ENCODE peak calls at places on chromosomes 16 and 17, in six cellular contexts. H, L, E, K, X and M are unnamed samples.

GRCh38 chr16:11550651-11551498 is 35.8 kb downstream of the LITAF start:
- DNase-seq in H (no peak), L (no peak), E (no peak), K (no peak), X (no peak), M (no peak)

GRCh38 chr16:16042076-16042475 is 92.7 kb downstream of the ABCC1 start:
- DNase-seq in H (no peak), L (no peak), E (no peak), K (peak), X (no peak), M (no peak)

GRCh38 chr17:75124041-75124818 is 7.3 kb downstream of the NT5C start:
- DNase-seq in H (no peak), L (no peak), E (no peak), K (peak), X (peak), M (no peak)

GRCh38 chr17:33464669-33465275 is 171.7 kb upstream of the ASIC2 start:
- DNase-seq in H (no peak), L (no peak), E (no peak), K (no peak), X (no peak), M (no peak)

GRCh38 chr17:14282700-14283099 is 18.2 kb upstream of the HS3ST3B1 start:
- DNase-seq in H (no peak), L (no peak), E (no peak), K (no peak), X (no peak), M (no peak)

GRCh38 chr16:85446846-85447656 is 166.1 kb upstream of the GSE1 start:
- DNase-seq in H (no peak), L (peak), E (no peak), K (no peak), X (no peak), M (peak)

GRCh38 chr17:42072323-42073187 is 22.2 kb upstream of the C17orf113 start:
- DNase-seq in H (no peak), L (no peak), E (no peak), K (no peak), X (peak), M (no peak)

GRCh38 chr16:84832488-84833141 is 12.8 kb downstream of the CRISPLD2 start:
- DNase-seq in H (no peak), L (no peak), E (peak), K (peak), X (no peak), M (no peak)

GRCh38 chr16:76277099-76278030 is at the start of gene CNTNAP4:
- DNase-seq in H (peak), L (no peak), E (no peak), K (no peak), X (no peak), M (no peak)

GRCh38 chr17:47882247-47882646 is 13.8 kb upstream of the SP2 start:
- DNase-seq in H (no peak), L (no peak), E (no peak), K (no peak), X (no peak), M (no peak)

GRCh38 chr17:78387982-78388941 is 9.8 kb downstream of the PGS1 start:
- DNase-seq in H (no peak), L (peak), E (no peak), K (no peak), X (no peak), M (peak)

GRCh38 chr17:752620-753219 is 656 bp upstream of the GEMIN4 start:
- DNase-seq in H (no peak), L (peak), E (peak), K (peak), X (peak), M (no peak)

GRCh38 chr17:80955673-80956306 is 35.9 kb upstream of the CHMP6 start:
- DNase-seq in H (no peak), L (no peak), E (no peak), K (no peak), X (no peak), M (no peak)

GRCh38 chr16:11178424-11178823 is 77.6 kb downstream of the SOCS1 start:
- DNase-seq in H (no peak), L (no peak), E (no peak), K (no peak), X (no peak), M (no peak)

GRCh38 chr17:34826332-34826731 is 134.9 kb downstream of the CCT6B start:
- DNase-seq in H (no peak), L (no peak), E (no peak), K (no peak), X (no peak), M (no peak)

GRCh38 chr17:29046440-29046839 is 3.5 kb downstream of the PIPOX start:
- DNase-seq in H (no peak), L (no peak), E (no peak), K (no peak), X (no peak), M (no peak)

GRCh38 chr17:42548070-42548837 is 4.5 kb upstream of the HSD17B1 start:
- DNase-seq in H (peak), L (peak), E (peak), K (peak), X (peak), M (peak)

GRCh38 chr17:31078290-31078689 is 16.5 kb upstream of the NF1 start:
- DNase-seq in H (no peak), L (no peak), E (no peak), K (no peak), X (no peak), M (no peak)

GRCh38 chr16:23182675-23183485 is at the start of gene SCNN1G:
- DNase-seq in H (no peak), L (peak), E (no peak), K (no peak), X (peak), M (peak)

GRCh38 chr16:30992381-30992780 is 7.4 kb downstream of the HSD3B7 start:
- DNase-seq in H (no peak), L (no peak), E (no peak), K (no peak), X (no peak), M (no peak)
- TF ChIP-seq CTCF in H (no peak), L (no peak), E (no peak), K (no peak), X (no peak), M (no peak)

GRCh38 chr16:66342294-66342900 is 24.1 kb upstream of the CDH5 start:
- DNase-seq in H (no peak), L (peak), E (no peak), K (peak), X (peak), M (peak)
- TF ChIP-seq CTCF in H (peak), L (peak), E (no peak), K (peak), X (peak), M (peak)

GRCh38 chr16:68116256-68116853 is 31.2 kb downstream of the NFATC3 start:
- DNase-seq in H (no peak), L (peak), E (no peak), K (peak), X (peak), M (peak)
- TF ChIP-seq CTCF in H (peak), L (peak), E (no peak), K (peak), X (peak), M (peak)

GRCh38 chr17:79840204-79840988 is 1.2 kb upstream of the CBX4 start:
- DNase-seq in H (no peak), L (no peak), E (no peak), K (peak), X (no peak), M (no peak)
- TF ChIP-seq CTCF in H (peak), L (peak), E (no peak), K (no peak), X (peak), M (no peak)

DNA sequence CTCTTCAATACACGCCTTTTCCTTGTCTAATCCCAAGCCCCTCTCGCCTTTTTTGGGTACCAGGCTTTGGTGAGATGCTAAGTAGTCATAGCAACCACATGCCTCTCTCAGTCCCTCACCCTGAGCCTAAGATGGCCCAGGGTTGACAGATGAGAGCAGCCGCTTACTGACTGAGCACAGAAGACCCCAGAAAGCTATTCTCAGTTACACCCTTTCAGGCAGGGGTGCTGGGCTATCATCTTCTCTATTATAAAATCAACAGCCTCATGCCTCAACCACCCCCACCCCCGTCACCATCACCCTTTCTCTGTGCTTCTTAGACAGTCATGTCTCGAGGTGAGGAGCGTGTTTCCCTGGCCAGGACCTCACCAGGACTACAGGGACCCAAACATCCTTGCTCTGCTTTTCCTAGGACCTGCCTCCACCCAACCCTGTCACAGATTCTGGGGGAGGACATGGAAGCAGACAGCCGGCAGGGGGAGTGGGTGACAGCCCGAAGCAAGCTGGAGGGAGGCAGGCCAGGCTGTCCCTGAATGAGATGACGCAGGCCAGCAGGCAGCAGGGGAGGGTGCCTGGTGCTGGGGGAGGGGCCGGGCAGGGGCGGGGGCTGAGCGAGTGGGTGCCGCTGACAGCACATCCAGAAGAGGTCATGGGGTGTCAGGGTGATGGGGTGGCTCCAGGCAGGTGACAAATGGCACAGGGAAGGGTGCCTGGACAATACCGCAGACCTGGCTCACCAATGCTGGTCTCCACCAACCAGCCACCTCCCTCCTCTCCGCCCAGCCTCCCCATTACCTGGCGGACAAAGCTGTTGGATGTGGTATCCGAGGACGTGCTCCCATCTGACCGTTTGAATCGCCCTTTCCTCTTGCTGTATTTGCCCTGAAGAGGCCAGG is 3.1 kb downstream of the CACNB1 start:
- DNase-seq in H (no peak), L (no peak), E (no peak), K (peak), X (peak), M (no peak)
- TF ChIP-seq CTCF in H (peak), L (no peak), E (no peak), K (peak), X (peak), M (no peak)

DNA sequence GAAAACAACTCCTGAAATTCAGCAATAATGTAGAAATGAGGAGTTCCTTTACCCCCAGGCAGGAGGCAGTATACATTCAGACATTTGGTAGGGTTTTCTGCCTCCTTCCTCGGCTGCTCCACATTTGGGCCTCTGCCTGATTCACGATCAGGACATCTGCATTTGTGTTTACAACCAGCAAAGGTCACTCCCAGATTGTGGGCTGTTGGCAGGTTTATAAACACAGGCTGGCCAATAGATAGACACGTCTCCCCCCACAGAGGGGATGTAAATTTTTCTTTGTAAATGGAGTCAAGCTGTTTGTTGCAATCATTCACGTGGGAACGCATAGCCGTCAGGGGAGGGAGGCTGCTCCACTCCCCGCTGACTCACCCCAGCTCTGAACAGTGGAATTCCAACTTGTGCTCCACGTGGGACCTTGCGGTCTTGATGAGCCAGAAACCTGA is 252.1 kb upstream of the N4BP1 start:
- DNase-seq in H (no peak), L (no peak), E (no peak), K (no peak), X (no peak), M (no peak)
- TF ChIP-seq CTCF in H (peak), L (peak), E (no peak), K (no peak), X (no peak), M (no peak)

DNA sequence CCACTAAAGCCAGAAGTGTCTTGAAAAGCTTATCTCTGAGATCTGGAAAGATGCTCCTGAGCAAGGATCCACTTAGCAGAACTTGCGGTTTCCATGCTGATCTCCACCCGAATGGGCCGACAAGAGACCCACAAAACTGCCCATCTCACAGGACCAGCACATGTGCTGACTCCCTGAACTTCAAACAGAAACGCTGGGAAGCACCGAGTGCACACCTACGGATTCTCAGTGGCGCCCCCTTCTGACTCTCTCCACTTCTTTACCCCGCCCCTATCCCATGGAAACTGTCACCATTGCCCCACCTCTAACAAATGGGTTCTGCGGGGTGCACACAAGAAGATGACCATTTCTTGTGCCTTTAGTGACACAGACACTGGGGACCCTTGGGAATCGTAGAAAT is 21.4 kb downstream of the CDRT4 start:
- DNase-seq in H (no peak), L (no peak), E (no peak), K (no peak), X (no peak), M (no peak)
- TF ChIP-seq CTCF in H (no peak), L (no peak), E (no peak), K (no peak), X (peak), M (no peak)